ENCODE peak calls at places on chromosomes 16 and 17, in four cellular contexts. O is activated CD4-positive, alpha-beta T cell treated with anti-CD3 and anti-CD28 coated beads for 24 hours; A is AG04449; S is heart left ventricle. E is an unnamed sample.

GRCh38 chr17:42347198-42347597 is 41.0 kb downstream of the STAT3 start:
- DNase-seq in O (no peak), A (no peak), S (peak), E (peak)

GRCh38 chr17:68909066-68909465 is 46.1 kb downstream of the ABCA8 start:
- DNase-seq in O (no peak), A (peak), S (peak), E (peak)

GRCh38 chr16:66928702-66929388 is 3.5 kb upstream of the RRAD start:
- DNase-seq in O (no peak), A (no peak), S (no peak), E (no peak)

GRCh38 chr17:27631897-27632725 is 1.1 kb downstream of the LGALS9 start:
- DNase-seq in O (no peak), A (no peak), S (no peak), E (no peak)

GRCh38 chr16:64089697-64090096 is 1032.2 kb downstream of the CDH11 start:
- DNase-seq in O (no peak), A (no peak), S (no peak), E (no peak)

GRCh38 chr16:85601730-85602401 is 11.3 kb upstream of the GSE1 start:
- DNase-seq in O (no peak), A (no peak), S (no peak), E (no peak)

GRCh38 chr17:41962768-41963434 is 3.7 kb upstream of the CNP start:
- DNase-seq in O (peak), A (no peak), S (peak), E (no peak)

GRCh38 chr17:48636177-48637018 is 10.2 kb upstream of the HOXB9 start:
- DNase-seq in O (peak), A (no peak), S (peak), E (no peak)

GRCh38 chr16:13236308-13236707 is 334.9 kb downstream of the SHISA9 start:
- DNase-seq in O (no peak), A (no peak), S (no peak), E (no peak)

GRCh38 chr16:65909310-65910050 is 457.0 kb upstream of the CDH5 start:
- DNase-seq in O (no peak), A (no peak), S (no peak), E (no peak)

GRCh38 chr17:82613283-82614094 is 34.8 kb downstream of the WDR45B start:
- DNase-seq in O (no peak), A (no peak), S (no peak), E (no peak)

GRCh38 chr17:58378895-58379824 is 27.2 kb upstream of the SUPT4H1 start:
- DNase-seq in O (no peak), A (no peak), S (no peak), E (no peak)

GRCh38 chr17:79362086-79362995 is 248.5 kb downstream of the RBFOX3 start:
- DNase-seq in O (no peak), A (no peak), S (no peak), E (no peak)

GRCh38 chr17:57422574-57423164 is 166.3 kb downstream of the MSI2 start:
- DNase-seq in O (no peak), A (peak), S (peak), E (peak)

GRCh38 chr16:10828851-10829331 is 10.3 kb upstream of the TVP23A start:
- DNase-seq in O (no peak), A (no peak), S (peak), E (peak)

GRCh38 chr16:10822702-10823101 is 4.1 kb upstream of the TVP23A start:
- DNase-seq in O (no peak), A (no peak), S (no peak), E (no peak)

GRCh38 chr17:35423761-35424160 is 8.5 kb downstream of the SLFN12 start:
- DNase-seq in O (no peak), A (no peak), S (no peak), E (no peak)

GRCh38 chr16:19084879-19085278 is 17.5 kb downstream of the COQ7 start:
- DNase-seq in O (no peak), A (no peak), S (no peak), E (no peak)

GRCh38 chr17:50676065-50676975 is 31.4 kb downstream of the ANKRD40 start:
- DNase-seq in O (no peak), A (no peak), S (no peak), E (no peak)

GRCh38 chr16:30488764-30489595 is 16.4 kb downstream of the ITGAL start:
- DNase-seq in O (no peak), A (no peak), S (no peak), E (no peak)

E was measured in AG09309.